ENCODE peak calls at places on chromosomes 3 and 15, in five cellular contexts. L, J, B, R and F are unnamed samples.
A peak's percentile ranks its signal among the peaks of the same experiment; 100 is the strongest.

GRCh38 chr15:100889359-100890058 is 9.9 kb downstream of the ALDH1A3 start:
- DNase-seq in B (no peak), J (no peak), R (no peak), L (no peak), F (no peak)

GRCh38 chr3:107740992-107741896 is 218.5 kb downstream of the BBX start:
- DNase-seq in J (no peak), R (no peak), L (no peak), B (no peak), F (peak; percentile 8)

GRCh38 chr15:51687565-51687964 is 6.3 kb downstream of the SCG3 start:
- DNase-seq in R (no peak), L (no peak), B (no peak), J (no peak), F (no peak)

GRCh38 chr15:45391746-45392711 is 13.7 kb upstream of the GATM start:
- DNase-seq in L (no peak), R (no peak), B (no peak), J (peak; percentile 90), F (no peak)

GRCh38 chr3:4416961-4417360 is 50.1 kb downstream of the SUMF1 start:
- DNase-seq in J (no peak), B (no peak), L (peak; percentile 49), R (no peak), F (no peak)

GRCh38 chr3:112638327-112639020 is 2.5 kb downstream of the CCDC80 start:
- DNase-seq in B (no peak), L (no peak), R (no peak), J (no peak), F (no peak)

GRCh38 chr3:46700772-46701171 is 420 bp upstream of the TMIE start:
- DNase-seq in B (no peak), J (no peak), L (no peak), R (no peak), F (no peak)

GRCh38 chr3:49869525-49870126 is at the start of gene CAMKV:
- DNase-seq in R (peak; percentile 60), J (no peak), B (peak; percentile 77), L (no peak), F (no peak)

DNA sequence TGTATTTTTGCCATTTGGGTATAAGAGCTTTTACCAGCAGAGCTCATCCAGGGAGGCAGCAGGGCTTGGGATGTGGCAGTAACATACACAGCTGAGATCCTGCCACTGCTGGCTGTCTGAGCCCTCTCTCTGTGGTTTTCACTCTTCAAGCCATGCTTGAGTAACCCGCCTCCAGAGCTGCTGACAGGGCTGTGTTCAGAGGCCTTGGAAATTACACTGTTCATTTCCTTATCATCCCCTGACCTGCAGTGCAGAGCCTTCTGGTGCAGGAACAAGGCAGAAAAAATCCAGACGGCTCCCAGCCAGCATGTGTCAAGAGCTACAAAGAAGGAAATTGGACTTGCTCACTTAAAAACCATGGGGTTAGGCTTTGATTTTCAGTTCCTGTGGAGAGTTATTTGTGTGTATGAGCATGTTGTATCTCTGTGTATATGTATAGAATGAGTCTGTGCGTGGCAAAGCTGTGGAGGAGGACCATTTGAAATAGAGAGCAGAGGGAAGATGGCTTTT is 47.0 kb downstream of the ZNF609 start:
- DNase-seq in J (peak; percentile 48), R (peak; percentile 78), B (no peak), L (no peak), F (peak; percentile 36)
- TF ChIP-seq ESRRA in J (no peak), R (no peak), B (no peak), L (no peak), F (no peak)

GRCh38 chr3:116709479-116709878 is at the start of gene TUSC7:
- DNase-seq in J (no peak), R (no peak), L (no peak), B (no peak), F (no peak)
- TF ChIP-seq ESRRA in J (no peak), R (no peak), L (no peak), B (no peak), F (no peak)

DNA sequence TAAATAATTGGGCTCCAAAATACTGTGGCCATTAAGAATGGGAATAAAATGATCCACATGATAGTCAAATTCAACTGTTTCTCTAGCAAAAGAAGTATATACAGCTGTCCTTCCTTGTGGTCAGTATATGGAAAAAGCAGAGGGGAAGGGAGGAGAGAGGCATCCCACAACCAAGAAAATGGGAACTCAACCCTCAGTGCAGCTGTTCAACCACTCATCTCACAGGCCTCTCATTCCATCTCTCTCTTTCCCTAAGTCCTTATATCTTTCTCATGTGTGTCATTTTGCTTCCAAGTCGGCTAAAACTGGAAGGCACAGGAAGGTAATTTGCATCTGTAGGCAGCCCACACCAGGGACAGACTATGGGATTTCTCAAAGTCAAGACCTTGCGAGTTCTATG is 27.5 kb downstream of the AVEN start:
- DNase-seq in B (no peak), R (no peak), L (no peak), J (no peak), F (no peak)
- TF ChIP-seq ESRRA in B (no peak), R (no peak), L (no peak), J (no peak), F (no peak)

GRCh38 chr3:189901481-189901880 is 219.2 kb downstream of the P3H2 start:
- DNase-seq in B (no peak), R (no peak), J (no peak), L (no peak), F (no peak)

GRCh38 chr3:189907803-189908202 is 212.9 kb downstream of the P3H2 start:
- DNase-seq in L (no peak), J (no peak), R (no peak), B (no peak), F (no peak)

GRCh38 chr3:189902230-189903186 is 218.2 kb downstream of the P3H2 start:
- DNase-seq in L (no peak), J (no peak), R (no peak), B (no peak), F (no peak)

GRCh38 chr3:189900578-189900977 is 220.1 kb downstream of the P3H2 start:
- DNase-seq in B (no peak), J (no peak), R (no peak), L (no peak), F (no peak)

DNA sequence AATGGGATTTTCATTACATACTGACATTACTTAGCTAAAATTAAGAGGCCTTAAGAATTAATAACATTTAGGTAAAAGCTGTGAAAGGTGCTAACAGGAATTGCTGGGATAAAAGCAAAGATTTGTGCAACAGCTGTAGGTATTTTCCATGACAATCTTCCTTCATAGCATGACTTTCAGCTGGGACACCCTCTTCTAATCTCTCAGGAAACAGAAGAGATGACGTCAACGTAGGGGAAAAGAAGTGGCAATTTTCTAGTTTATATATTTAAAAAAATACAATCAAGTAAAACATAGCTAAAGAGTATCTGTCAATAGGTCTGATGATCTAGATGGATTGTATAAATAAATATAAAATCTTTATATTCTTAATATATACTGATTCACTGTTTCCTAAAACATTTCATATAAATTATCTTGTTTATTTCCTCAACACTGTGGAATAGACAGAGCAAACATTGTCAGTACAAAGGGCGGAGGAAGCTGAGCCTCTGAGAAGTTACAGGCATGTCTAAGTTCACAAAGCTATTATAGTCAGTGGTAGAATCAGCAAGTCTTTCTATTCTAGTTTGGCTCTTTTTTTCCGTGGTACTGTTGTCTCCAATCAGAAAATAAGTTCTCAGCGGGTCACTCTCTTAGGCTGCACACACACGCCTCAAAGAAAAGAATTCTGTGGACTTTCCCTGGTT is 217.0 kb downstream of the P3H2 start:
- DNase-seq in B (no peak), R (no peak), J (no peak), L (no peak), F (no peak)
- TF ChIP-seq ESRRA in B (no peak), R (no peak), J (no peak), L (no peak), F (no peak)

DNA sequence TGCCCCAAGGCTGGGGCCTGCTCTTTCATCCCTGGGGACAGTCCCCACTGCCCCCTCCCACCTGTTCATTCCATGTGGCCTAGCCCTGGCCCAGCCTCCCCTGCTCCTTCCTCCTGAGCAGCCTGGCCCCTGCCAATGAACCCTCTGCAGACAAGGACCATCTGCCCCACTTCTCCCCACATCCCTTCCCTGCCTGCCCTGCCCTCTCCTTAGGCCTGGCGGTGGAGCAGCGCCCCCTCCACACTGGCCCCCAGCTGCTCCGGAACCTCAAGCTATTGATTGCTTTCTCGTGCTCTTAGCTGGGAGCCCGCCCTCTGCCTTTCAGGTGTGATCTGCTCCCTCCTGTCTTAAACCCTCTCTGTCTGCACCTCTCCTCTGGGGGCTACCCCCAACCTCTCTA is 8.0 kb downstream of the PLXNA1 start:
- DNase-seq in B (no peak), L (no peak), R (no peak), J (no peak), F (no peak)
- TF ChIP-seq ESRRA in B (no peak), L (no peak), R (no peak), J (no peak), F (no peak)

GRCh38 chr3:65178703-65179102 is 490.9 kb upstream of the ADAMTS9 start:
- DNase-seq in L (no peak), B (no peak), J (no peak), R (no peak), F (no peak)
- TF ChIP-seq ESRRA in L (no peak), B (no peak), J (no peak), R (no peak), F (no peak)

DNA sequence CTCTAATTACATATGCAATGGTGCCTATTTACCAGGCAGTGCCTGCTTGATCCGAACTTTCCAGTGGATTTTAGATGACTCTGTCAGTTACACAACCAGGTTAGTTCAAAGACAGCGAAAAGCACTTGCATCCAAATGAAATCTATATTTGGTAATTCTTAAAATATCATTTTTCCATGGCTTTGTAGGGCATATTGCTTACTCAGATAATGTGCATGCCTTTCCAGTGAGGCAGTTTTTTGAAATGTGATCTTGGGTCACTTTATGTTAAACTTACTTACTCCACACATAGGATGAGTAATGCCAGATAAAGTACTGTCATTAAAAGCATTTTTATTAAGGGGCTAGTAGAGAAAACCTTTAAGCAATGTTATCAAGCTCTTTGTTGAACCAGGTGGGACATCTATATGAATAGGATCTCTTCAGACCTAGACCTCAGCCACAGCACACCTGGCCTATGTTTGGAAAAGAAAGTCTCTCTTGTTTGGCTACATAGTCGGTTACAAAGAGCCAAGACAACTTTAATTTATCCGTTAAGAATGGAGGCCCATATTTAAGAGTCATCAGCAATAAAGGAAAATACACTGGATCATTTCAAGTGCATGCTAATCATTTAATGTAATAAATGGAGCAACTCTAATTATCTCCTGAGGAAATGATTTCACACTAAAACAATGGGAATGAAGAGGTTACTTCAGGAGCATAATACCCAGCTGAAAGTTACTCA is 56.4 kb upstream of the TMCO5A start:
- DNase-seq in L (no peak), J (no peak), R (no peak), B (no peak), F (no peak)
- TF ChIP-seq ESRRA in L (no peak), J (no peak), R (no peak), B (no peak), F (no peak)

GRCh38 chr3:61311044-61311443 is 59.8 kb upstream of the FHIT start:
- DNase-seq in J (no peak), R (no peak), B (no peak), L (no peak), F (no peak)

GRCh38 chr3:61315874-61316273 is 64.6 kb upstream of the FHIT start:
- DNase-seq in R (no peak), L (no peak), B (peak; percentile 61), J (no peak), F (peak; percentile 1)
- TF ChIP-seq ESRRA in R (no peak), L (no peak), B (no peak), J (no peak), F (no peak)